ENCODE peak calls at places on chromosomes 5 and 9, in seven cellular contexts. P is dorsolateral prefrontal cortex, R is endothelial cell, U is AG04450, E is GM23338, V is OCI-LY7, N is prostate gland. B is an unnamed sample.

GRCh38 chr5:2832394-2832793 is 80.9 kb upstream of the IRX2 start:
- DNase-seq in P (no peak), R (no peak), U (no peak), E (peak; percentile 11), V (no peak), N (no peak), B (no peak)

GRCh38 chr5:1913578-1913977 is 30.9 kb upstream of the IRX4 start:
- DNase-seq in P (no peak), R (no peak), U (no peak), E (no peak), V (no peak), N (no peak), B (no peak)

GRCh38 chr5:137022725-137023124 is 476.4 kb downstream of the SPOCK1 start:
- DNase-seq in P (no peak), R (no peak), U (no peak), E (no peak), V (no peak), N (no peak), B (no peak)

GRCh38 chr5:147697380-147697779 is 85.1 kb downstream of the JAKMIP2 start:
- DNase-seq in P (no peak), R (no peak), U (no peak), E (no peak), V (no peak), N (no peak), B (no peak)

GRCh38 chr9:127578952-127579853 is 32.9 kb upstream of the STXBP1 start:
- DNase-seq in P (peak; percentile 97), R (peak; percentile 80), U (peak; percentile 89), E (peak; percentile 62), V (no peak), N (peak; percentile 92), B (peak; percentile 66)

GRCh38 chr5:41182666-41183065 is 30.7 kb downstream of the C6 start:
- DNase-seq in P (no peak), R (no peak), U (no peak), E (no peak), V (no peak), N (no peak), B (no peak)

GRCh38 chr5:147396070-147396469 is 113.8 kb downstream of the DPYSL3 start:
- DNase-seq in P (no peak), R (no peak), U (no peak), E (no peak), V (no peak), N (no peak), B (no peak)

GRCh38 chr9:98532147-98532546 is 176.6 kb downstream of the GABBR2 start:
- DNase-seq in P (no peak), R (no peak), U (no peak), E (no peak), V (no peak), N (no peak), B (no peak)

GRCh38 chr9:130330202-130330601 is 64.6 kb downstream of the HMCN2 start:
- DNase-seq in P (no peak), R (no peak), U (no peak), E (no peak), V (no peak), N (no peak), B (no peak)

GRCh38 chr9:134678671-134679443 is 37.3 kb downstream of the COL5A1 start:
- DNase-seq in P (peak; percentile 18), R (no peak), U (no peak), E (no peak), V (no peak), N (no peak), B (no peak)

GRCh38 chr9:37104183-37104889 is 16.0 kb upstream of the ZCCHC7 start:
- DNase-seq in P (no peak), R (no peak), U (peak; percentile 62), E (no peak), V (no peak), N (no peak), B (no peak)

GRCh38 chr5:150317048-150318003 is 14.6 kb upstream of the ARSI start:
- DNase-seq in P (no peak), R (no peak), U (peak; percentile 70), E (peak; percentile 9), V (no peak), N (no peak), B (no peak)

GRCh38 chr9:126303488-126303887 is 23.1 kb upstream of the MVB12B start:
- DNase-seq in P (no peak), R (no peak), U (no peak), E (peak; percentile 56), V (no peak), N (no peak), B (no peak)

GRCh38 chr9:130927995-130928900 is 10.8 kb downstream of the FIBCD1 start:
- DNase-seq in P (no peak), R (no peak), U (no peak), E (no peak), V (no peak), N (peak; percentile 34), B (peak; percentile 74)

GRCh38 chr9:34581318-34581717 is 8.2 kb downstream of the CNTFR start:
- DNase-seq in P (no peak), R (no peak), U (no peak), E (no peak), V (no peak), N (no peak), B (no peak)

GRCh38 chr9:129175825-129176633 is 2.0 kb downstream of the IER5L start:
- DNase-seq in P (peak; percentile 72), R (peak; percentile 71), U (peak; percentile 79), E (peak; percentile 90), V (peak; percentile 81), N (peak; percentile 90), B (peak; percentile 83)

GRCh38 chr5:143495823-143496275 is 92.4 kb upstream of the NR3C1 start:
- DNase-seq in P (no peak), R (no peak), U (no peak), E (no peak), V (no peak), N (peak; percentile 27), B (no peak)

GRCh38 chr9:107174441-107174840 is 108.6 kb upstream of the RAD23B start:
- DNase-seq in P (no peak), R (no peak), U (no peak), E (no peak), V (no peak), N (no peak), B (no peak)

GRCh38 chr9:35814106-35814840 is 569 bp downstream of the HINT2 start:
- DNase-seq in P (no peak), R (peak; percentile 76), U (no peak), E (peak; percentile 87), V (peak; percentile 75), N (peak; percentile 36), B (peak; percentile 57)
- TF ChIP-seq CTCF in P (no peak), R (no peak), U (peak; percentile 48), E (peak; percentile 51), V (peak; percentile 58), N (peak; percentile 4), B (no peak)

GRCh38 chr5:16690243-16690839 is 73.5 kb upstream of the RETREG1 start:
- DNase-seq in P (no peak), R (peak; percentile 77), U (no peak), E (peak; percentile 85), V (peak; percentile 10), N (peak; percentile 16), B (peak; percentile 53)
- TF ChIP-seq CTCF in P (peak; percentile 61), R (peak; percentile 72), U (peak; percentile 84), E (peak; percentile 82), V (peak; percentile 72), N (peak; percentile 44), B (peak; percentile 32)

DNA sequence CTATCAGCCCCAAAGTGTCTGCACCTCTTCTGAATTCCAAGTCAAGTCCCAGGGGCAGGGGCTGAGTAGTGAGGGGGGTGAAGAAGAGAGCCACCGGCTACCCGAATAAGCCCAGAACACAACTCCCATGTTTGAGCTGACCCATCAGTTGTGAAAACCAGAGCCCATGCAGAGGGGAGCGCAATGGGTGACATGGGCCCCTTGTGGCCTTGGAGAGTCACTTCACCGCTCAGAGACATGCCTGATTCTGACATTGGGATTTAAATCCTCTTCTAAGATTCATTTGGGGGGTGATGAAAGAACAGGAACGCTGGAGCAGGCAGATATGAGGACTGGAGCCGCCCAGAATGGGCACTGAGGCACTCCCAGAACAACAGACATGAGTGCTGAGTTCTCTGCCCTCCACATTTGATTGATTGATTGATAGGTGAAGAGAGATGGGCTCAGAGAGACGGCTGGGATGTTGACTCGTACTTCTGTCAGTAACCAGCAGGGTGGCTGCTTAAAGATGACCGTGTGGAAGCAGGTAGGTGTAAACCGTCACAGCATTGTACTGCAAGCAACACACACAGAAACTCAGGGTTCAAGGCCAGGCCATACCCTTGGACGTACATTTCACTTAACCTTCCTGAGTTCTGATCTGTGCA is 74.3 kb downstream of the GPR21 start:
- DNase-seq in P (no peak), R (no peak), U (no peak), E (peak; percentile 57), V (no peak), N (no peak), B (no peak)
- TF ChIP-seq CTCF in P (no peak), R (peak; percentile 25), U (no peak), E (no peak), V (peak; percentile 39), N (no peak), B (no peak)

GRCh38 chr9:72612449-72612848 is 91.0 kb downstream of the TMC1 start:
- DNase-seq in P (no peak), R (no peak), U (no peak), E (no peak), V (no peak), N (no peak), B (no peak)
- TF ChIP-seq CTCF in P (no peak), R (no peak), U (peak; percentile 26), E (no peak), V (no peak), N (no peak), B (no peak)

DNA sequence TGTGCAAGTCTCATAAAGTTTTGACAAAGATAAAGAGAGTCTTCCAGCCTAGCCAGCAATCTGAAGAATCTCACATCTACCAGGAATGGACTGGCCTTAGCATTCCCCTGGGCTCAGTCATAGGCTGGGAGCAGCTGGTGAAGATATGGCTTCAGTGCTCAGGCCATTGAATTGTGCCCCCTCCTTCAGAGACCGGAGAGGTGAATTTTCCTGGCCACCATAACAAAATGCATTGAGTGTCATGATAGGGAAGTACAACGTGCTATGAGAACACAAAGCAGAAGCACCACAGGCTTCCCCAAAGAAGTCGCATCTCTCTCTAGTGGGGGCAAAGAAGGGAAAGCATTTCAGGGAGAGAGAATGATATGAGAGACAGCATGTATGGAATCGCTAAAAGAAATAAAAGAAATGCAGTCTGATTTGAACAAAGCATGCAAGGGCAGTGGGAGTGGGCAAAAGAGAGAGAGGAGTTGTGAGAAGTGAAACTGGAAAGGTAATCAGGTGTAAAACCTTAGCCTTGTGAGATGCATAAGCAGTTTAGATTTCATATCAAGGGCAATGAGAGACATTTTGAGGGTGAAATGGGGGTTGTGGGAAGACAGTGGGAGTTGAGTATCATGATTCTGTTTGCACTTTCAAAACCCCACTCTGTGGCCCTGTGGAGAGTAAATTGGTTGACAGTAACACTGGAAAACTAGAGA is 57.1 kb upstream of the NMUR2 start:
- DNase-seq in P (no peak), R (no peak), U (no peak), E (no peak), V (peak; percentile 2), N (no peak), B (no peak)
- TF ChIP-seq CTCF in P (no peak), R (no peak), U (no peak), E (no peak), V (peak; percentile 67), N (no peak), B (no peak)

DNA sequence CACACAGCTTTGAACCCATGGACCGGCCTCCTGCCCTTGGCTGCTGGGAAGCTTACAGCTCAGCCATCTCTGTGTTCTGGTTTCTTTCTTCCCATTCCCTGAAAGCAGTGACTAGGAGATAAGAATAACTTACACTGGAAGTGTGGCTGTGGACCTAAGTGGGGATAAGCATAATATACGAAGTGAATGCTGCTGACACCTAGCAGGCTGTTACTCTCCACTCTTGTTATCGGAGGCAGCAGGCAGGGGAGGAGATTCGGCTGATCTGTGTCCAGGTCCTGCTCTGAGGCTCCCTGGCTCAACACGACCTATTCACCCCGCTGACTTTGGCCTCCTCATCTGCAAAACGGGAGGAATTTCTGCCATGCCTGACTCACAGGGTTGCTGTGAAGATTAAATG is 282.4 kb upstream of the TUT7 start:
- DNase-seq in P (no peak), R (no peak), U (no peak), E (no peak), V (no peak), N (no peak), B (no peak)
- TF ChIP-seq CTCF in P (no peak), R (no peak), U (no peak), E (no peak), V (no peak), N (no peak), B (no peak)

B was measured in GM13976.